ENCODE peak calls at places on chromosomes 4 and X, in five cellular contexts. X is ELF-1, D is A549, K is mucosa of gallbladder, V is mammary epithelial cell. L is an unnamed sample.

GRCh38 chr4:60617731-60618130 is 582.4 kb upstream of the ADGRL3 start:
- DNase-seq in D (no peak), X (no peak), K (no peak), V (no peak), L (no peak)

GRCh38 chr4:153197301-153197700 is 6.9 kb upstream of the TRIM2 start:
- DNase-seq in K (no peak), X (no peak), V (no peak), D (no peak), L (no peak)

GRCh38 chr4:123052007-123052406 is 129.6 kb upstream of the NUDT6 start:
- DNase-seq in D (no peak), X (no peak), K (no peak), V (no peak), L (peak; percentile 10)

GRCh38 chrX:84144281-84144680 is 43.7 kb downstream of the RPS6KA6 start:
- DNase-seq in V (no peak), K (no peak), D (no peak), X (no peak), L (no peak)

GRCh38 chrX:139015627-139016026 is 304.1 kb upstream of the FGF13 start:
- DNase-seq in X (no peak), K (no peak), V (no peak), D (no peak), L (no peak)

GRCh38 chrX:154384284-154384892 is 5.3 kb downstream of the EMD start:
- DNase-seq in X (peak; percentile 26), D (no peak), K (no peak), V (no peak), L (no peak)

GRCh38 chr4:1285151-1285789 is 4.4 kb upstream of the MAEA start:
- DNase-seq in X (no peak), D (no peak), K (no peak), V (no peak), L (no peak)

GRCh38 chr4:172352351-172352750 is 539.1 kb downstream of the GALNTL6 start:
- DNase-seq in X (no peak), K (no peak), V (no peak), D (no peak), L (no peak)

GRCh38 chr4:82223715-82224114 is 150.1 kb downstream of the HNRNPD start:
- DNase-seq in K (peak; percentile 42), D (no peak), X (no peak), V (no peak), L (no peak)

GRCh38 chr4:80202190-80202711 is 4.9 kb downstream of the PRDM8 start:
- DNase-seq in X (peak; percentile 86), D (peak; percentile 61), V (peak; percentile 68), K (peak; percentile 85), L (peak; percentile 87)

GRCh38 chr4:184317234-184317918 is 99.7 kb upstream of the ENPP6 start:
- DNase-seq in D (no peak), X (no peak), K (no peak), V (peak; percentile 31), L (no peak)

GRCh38 chr4:52711271-52711670 is 40.0 kb downstream of the ERVMER34-1 start:
- DNase-seq in X (no peak), K (no peak), V (no peak), D (no peak), L (no peak)

GRCh38 chr4:79757580-79757979 is 315.4 kb downstream of the ANTXR2 start:
- DNase-seq in X (no peak), K (no peak), D (no peak), V (no peak), L (no peak)

GRCh38 chr4:92251711-92252110 is 52.1 kb upstream of the GRID2 start:
- DNase-seq in V (no peak), X (no peak), D (no peak), K (no peak), L (no peak)

L was measured in Caki2.